ENCODE peak calls at places on chromosomes 1 and 21, in seven cellular contexts. One of them, this sample, is unnamed.

GRCh38 chr1:168861421-168862023 is 132.5 kb upstream of the DPT start:
- DNase-seq in left ventricle myocardium inferior: no peak
- DNase-seq in CD8-positive, alpha-beta memory T cell: no peak
- DNase-seq in NCI-H345: no peak
- DNase-seq in body of pancreas: no peak
- DNase-seq in stimulated activated CD8-positive, alpha-beta memory T cell treated with anti-CD3 and anti-CD28 coated beads, Interleukin-4, amount 100 ng/mL, for 24 hours: no peak
- DNase-seq in Kasumi-1: no peak
- DNase-seq in this sample: no peak

GRCh38 chr1:188237573-188238353 is 1409.0 kb downstream of the PLA2G4A start:
- DNase-seq in left ventricle myocardium inferior: no peak
- DNase-seq in CD8-positive, alpha-beta memory T cell: no peak
- DNase-seq in NCI-H345: no peak
- DNase-seq in body of pancreas: no peak
- DNase-seq in stimulated activated CD8-positive, alpha-beta memory T cell treated with anti-CD3 and anti-CD28 coated beads, Interleukin-4, amount 100 ng/mL, for 24 hours: no peak
- DNase-seq in Kasumi-1: no peak
- DNase-seq in this sample: no peak

GRCh38 chr1:227938911-227939790 is 8.6 kb downstream of the WNT9A start:
- DNase-seq in left ventricle myocardium inferior: no peak
- DNase-seq in CD8-positive, alpha-beta memory T cell: peak
- DNase-seq in NCI-H345: no peak
- DNase-seq in body of pancreas: no peak
- DNase-seq in stimulated activated CD8-positive, alpha-beta memory T cell treated with anti-CD3 and anti-CD28 coated beads, Interleukin-4, amount 100 ng/mL, for 24 hours: no peak
- DNase-seq in Kasumi-1: no peak
- DNase-seq in this sample: no peak

GRCh38 chr1:65247419-65248359 is 61.7 kb upstream of the DNAJC6 start:
- DNase-seq in left ventricle myocardium inferior: no peak
- DNase-seq in CD8-positive, alpha-beta memory T cell: no peak
- DNase-seq in NCI-H345: no peak
- DNase-seq in body of pancreas: peak
- DNase-seq in stimulated activated CD8-positive, alpha-beta memory T cell treated with anti-CD3 and anti-CD28 coated beads, Interleukin-4, amount 100 ng/mL, for 24 hours: no peak
- DNase-seq in Kasumi-1: no peak
- DNase-seq in this sample: no peak

GRCh38 chr1:26724118-26724517 is 28.3 kb downstream of the ARID1A start:
- DNase-seq in left ventricle myocardium inferior: no peak
- DNase-seq in CD8-positive, alpha-beta memory T cell: no peak
- DNase-seq in NCI-H345: no peak
- DNase-seq in body of pancreas: no peak
- DNase-seq in stimulated activated CD8-positive, alpha-beta memory T cell treated with anti-CD3 and anti-CD28 coated beads, Interleukin-4, amount 100 ng/mL, for 24 hours: no peak
- DNase-seq in Kasumi-1: no peak
- DNase-seq in this sample: no peak

GRCh38 chr1:145730900-145731299 is 11.6 kb downstream of the CD160 start:
- DNase-seq in left ventricle myocardium inferior: no peak
- DNase-seq in CD8-positive, alpha-beta memory T cell: no peak
- DNase-seq in NCI-H345: peak
- DNase-seq in body of pancreas: no peak
- DNase-seq in stimulated activated CD8-positive, alpha-beta memory T cell treated with anti-CD3 and anti-CD28 coated beads, Interleukin-4, amount 100 ng/mL, for 24 hours: no peak
- DNase-seq in Kasumi-1: no peak
- DNase-seq in this sample: no peak

GRCh38 chr1:224668991-224669390 is 52.9 kb downstream of the CNIH3 start:
- DNase-seq in left ventricle myocardium inferior: no peak
- DNase-seq in CD8-positive, alpha-beta memory T cell: no peak
- DNase-seq in NCI-H345: peak
- DNase-seq in body of pancreas: peak
- DNase-seq in stimulated activated CD8-positive, alpha-beta memory T cell treated with anti-CD3 and anti-CD28 coated beads, Interleukin-4, amount 100 ng/mL, for 24 hours: no peak
- DNase-seq in Kasumi-1: no peak
- DNase-seq in this sample: no peak

GRCh38 chr1:8712413-8713229 is 104.8 kb downstream of the RERE start:
- DNase-seq in left ventricle myocardium inferior: no peak
- DNase-seq in CD8-positive, alpha-beta memory T cell: no peak
- DNase-seq in NCI-H345: peak
- DNase-seq in body of pancreas: no peak
- DNase-seq in stimulated activated CD8-positive, alpha-beta memory T cell treated with anti-CD3 and anti-CD28 coated beads, Interleukin-4, amount 100 ng/mL, for 24 hours: no peak
- DNase-seq in Kasumi-1: peak
- DNase-seq in this sample: no peak

GRCh38 chr21:26710155-26710554 is 135.1 kb downstream of the ADAMTS1 start:
- DNase-seq in left ventricle myocardium inferior: no peak
- DNase-seq in CD8-positive, alpha-beta memory T cell: no peak
- DNase-seq in NCI-H345: no peak
- DNase-seq in body of pancreas: no peak
- DNase-seq in stimulated activated CD8-positive, alpha-beta memory T cell treated with anti-CD3 and anti-CD28 coated beads, Interleukin-4, amount 100 ng/mL, for 24 hours: no peak
- DNase-seq in Kasumi-1: no peak
- DNase-seq in this sample: no peak

GRCh38 chr1:68225781-68226180 is 6.5 kb downstream of the WLS start:
- DNase-seq in left ventricle myocardium inferior: no peak
- DNase-seq in CD8-positive, alpha-beta memory T cell: no peak
- DNase-seq in NCI-H345: no peak
- DNase-seq in body of pancreas: no peak
- DNase-seq in stimulated activated CD8-positive, alpha-beta memory T cell treated with anti-CD3 and anti-CD28 coated beads, Interleukin-4, amount 100 ng/mL, for 24 hours: no peak
- DNase-seq in Kasumi-1: no peak
- DNase-seq in this sample: no peak

GRCh38 chr1:116556289-116557006 is 14.4 kb downstream of the CD58 start:
- DNase-seq in left ventricle myocardium inferior: peak
- DNase-seq in CD8-positive, alpha-beta memory T cell: peak
- DNase-seq in NCI-H345: no peak
- DNase-seq in body of pancreas: no peak
- DNase-seq in stimulated activated CD8-positive, alpha-beta memory T cell treated with anti-CD3 and anti-CD28 coated beads, Interleukin-4, amount 100 ng/mL, for 24 hours: peak
- DNase-seq in Kasumi-1: no peak
- DNase-seq in this sample: no peak

GRCh38 chr1:19372602-19373001 is 60.5 kb downstream of the SLC66A1 start:
- DNase-seq in left ventricle myocardium inferior: no peak
- DNase-seq in CD8-positive, alpha-beta memory T cell: no peak
- DNase-seq in NCI-H345: no peak
- DNase-seq in body of pancreas: no peak
- DNase-seq in stimulated activated CD8-positive, alpha-beta memory T cell treated with anti-CD3 and anti-CD28 coated beads, Interleukin-4, amount 100 ng/mL, for 24 hours: no peak
- DNase-seq in Kasumi-1: no peak
- DNase-seq in this sample: no peak

GRCh38 chr1:154784924-154785531 is 85.1 kb downstream of the KCNN3 start:
- DNase-seq in left ventricle myocardium inferior: no peak
- DNase-seq in CD8-positive, alpha-beta memory T cell: peak
- DNase-seq in NCI-H345: no peak
- DNase-seq in body of pancreas: peak
- DNase-seq in stimulated activated CD8-positive, alpha-beta memory T cell treated with anti-CD3 and anti-CD28 coated beads, Interleukin-4, amount 100 ng/mL, for 24 hours: no peak
- DNase-seq in Kasumi-1: no peak
- DNase-seq in this sample: peak

GRCh38 chr1:201328576-201328975 is 45.3 kb downstream of the PKP1 start:
- DNase-seq in left ventricle myocardium inferior: no peak
- DNase-seq in CD8-positive, alpha-beta memory T cell: no peak
- DNase-seq in NCI-H345: no peak
- DNase-seq in body of pancreas: no peak
- DNase-seq in stimulated activated CD8-positive, alpha-beta memory T cell treated with anti-CD3 and anti-CD28 coated beads, Interleukin-4, amount 100 ng/mL, for 24 hours: no peak
- DNase-seq in Kasumi-1: no peak
- DNase-seq in this sample: no peak

GRCh38 chr1:40664791-40665190 is 691 bp downstream of the RIMS3 start:
- DNase-seq in left ventricle myocardium inferior: no peak
- DNase-seq in CD8-positive, alpha-beta memory T cell: no peak
- DNase-seq in NCI-H345: no peak
- DNase-seq in body of pancreas: no peak
- DNase-seq in stimulated activated CD8-positive, alpha-beta memory T cell treated with anti-CD3 and anti-CD28 coated beads, Interleukin-4, amount 100 ng/mL, for 24 hours: no peak
- DNase-seq in Kasumi-1: no peak
- DNase-seq in this sample: no peak

GRCh38 chr1:7650801-7651200 is 120.3 kb upstream of the VAMP3 start:
- DNase-seq in left ventricle myocardium inferior: no peak
- DNase-seq in CD8-positive, alpha-beta memory T cell: no peak
- DNase-seq in NCI-H345: peak
- DNase-seq in body of pancreas: peak
- DNase-seq in stimulated activated CD8-positive, alpha-beta memory T cell treated with anti-CD3 and anti-CD28 coated beads, Interleukin-4, amount 100 ng/mL, for 24 hours: no peak
- DNase-seq in Kasumi-1: no peak
- DNase-seq in this sample: no peak

GRCh38 chr1:116771997-116772647 is 17.9 kb downstream of the CD2 start:
- DNase-seq in left ventricle myocardium inferior: no peak
- DNase-seq in CD8-positive, alpha-beta memory T cell: no peak
- DNase-seq in NCI-H345: no peak
- DNase-seq in body of pancreas: no peak
- DNase-seq in stimulated activated CD8-positive, alpha-beta memory T cell treated with anti-CD3 and anti-CD28 coated beads, Interleukin-4, amount 100 ng/mL, for 24 hours: no peak
- DNase-seq in Kasumi-1: no peak
- DNase-seq in this sample: no peak

GRCh38 chr1:108830119-108831008 is 26.5 kb downstream of the AKNAD1 start:
- DNase-seq in left ventricle myocardium inferior: peak
- DNase-seq in CD8-positive, alpha-beta memory T cell: no peak
- DNase-seq in NCI-H345: no peak
- DNase-seq in body of pancreas: peak
- DNase-seq in stimulated activated CD8-positive, alpha-beta memory T cell treated with anti-CD3 and anti-CD28 coated beads, Interleukin-4, amount 100 ng/mL, for 24 hours: no peak
- DNase-seq in Kasumi-1: peak
- DNase-seq in this sample: no peak

GRCh38 chr1:80047791-80048190 is 1041.3 kb upstream of the ADGRL4 start:
- DNase-seq in left ventricle myocardium inferior: no peak
- DNase-seq in CD8-positive, alpha-beta memory T cell: no peak
- DNase-seq in NCI-H345: no peak
- DNase-seq in body of pancreas: no peak
- DNase-seq in stimulated activated CD8-positive, alpha-beta memory T cell treated with anti-CD3 and anti-CD28 coated beads, Interleukin-4, amount 100 ng/mL, for 24 hours: no peak
- DNase-seq in Kasumi-1: no peak
- DNase-seq in this sample: no peak

GRCh38 chr1:115142616-115143015 is 53.3 kb upstream of the TSPAN2 start:
- DNase-seq in left ventricle myocardium inferior: peak
- DNase-seq in CD8-positive, alpha-beta memory T cell: no peak
- DNase-seq in NCI-H345: no peak
- DNase-seq in body of pancreas: no peak
- DNase-seq in stimulated activated CD8-positive, alpha-beta memory T cell treated with anti-CD3 and anti-CD28 coated beads, Interleukin-4, amount 100 ng/mL, for 24 hours: no peak
- DNase-seq in Kasumi-1: no peak
- DNase-seq in this sample: no peak

GRCh38 chr1:185694081-185694480 is 40.1 kb upstream of the HMCN1 start:
- DNase-seq in left ventricle myocardium inferior: no peak
- DNase-seq in CD8-positive, alpha-beta memory T cell: no peak
- DNase-seq in NCI-H345: no peak
- DNase-seq in body of pancreas: peak
- DNase-seq in stimulated activated CD8-positive, alpha-beta memory T cell treated with anti-CD3 and anti-CD28 coated beads, Interleukin-4, amount 100 ng/mL, for 24 hours: no peak
- DNase-seq in Kasumi-1: peak
- DNase-seq in this sample: peak

GRCh38 chr1:223844962-223845809 is 561 bp downstream of the TP53BP2 start:
- DNase-seq in left ventricle myocardium inferior: peak
- DNase-seq in CD8-positive, alpha-beta memory T cell: peak
- DNase-seq in NCI-H345: peak
- DNase-seq in body of pancreas: peak
- DNase-seq in stimulated activated CD8-positive, alpha-beta memory T cell treated with anti-CD3 and anti-CD28 coated beads, Interleukin-4, amount 100 ng/mL, for 24 hours: peak
- DNase-seq in Kasumi-1: peak
- DNase-seq in this sample: peak

GRCh38 chr1:148318123-148318899 is 164.8 kb downstream of the PPIAL4G start:
- DNase-seq in left ventricle myocardium inferior: peak
- DNase-seq in CD8-positive, alpha-beta memory T cell: peak
- DNase-seq in NCI-H345: no peak
- DNase-seq in body of pancreas: no peak
- DNase-seq in stimulated activated CD8-positive, alpha-beta memory T cell treated with anti-CD3 and anti-CD28 coated beads, Interleukin-4, amount 100 ng/mL, for 24 hours: peak
- DNase-seq in Kasumi-1: peak
- DNase-seq in this sample: peak

This sample was measured in naive thymus-derived CD8-positive, alpha-beta T cell.